ENCODE peak calls at places on chromosomes 12 and 14, in four cellular contexts. One of them, this sample, is unnamed.

GRCh38 chr14:100781952-100782351 is 44.0 kb upstream of the MEG3 start:
- DNase-seq in activated effector memory CD4-positive, alpha-beta T cell treated with Interleukin-2 at 50 U/mL for 16 hours: no peak
- DNase-seq in CD8-positive, alpha-beta T cell: no peak
- DNase-seq in WTC11: no peak
- DNase-seq in this sample: no peak

GRCh38 chr14:101854366-101854765 is 92.9 kb downstream of the PPP2R5C start:
- DNase-seq in activated effector memory CD4-positive, alpha-beta T cell treated with Interleukin-2 at 50 U/mL for 16 hours: no peak
- DNase-seq in CD8-positive, alpha-beta T cell: no peak
- DNase-seq in WTC11: no peak
- DNase-seq in this sample: no peak

GRCh38 chr12:28578361-28578760 is 388.1 kb downstream of the CCDC91 start:
- DNase-seq in activated effector memory CD4-positive, alpha-beta T cell treated with Interleukin-2 at 50 U/mL for 16 hours: no peak
- DNase-seq in CD8-positive, alpha-beta T cell: no peak
- DNase-seq in WTC11: no peak
- DNase-seq in this sample: no peak

GRCh38 chr12:59657711-59658110 is 61.9 kb downstream of the SLC16A7 start:
- DNase-seq in activated effector memory CD4-positive, alpha-beta T cell treated with Interleukin-2 at 50 U/mL for 16 hours: no peak
- DNase-seq in CD8-positive, alpha-beta T cell: no peak
- DNase-seq in WTC11: no peak
- DNase-seq in this sample: no peak

GRCh38 chr12:111055181-111055880 is 135.0 kb upstream of the MYL2 start:
- DNase-seq in activated effector memory CD4-positive, alpha-beta T cell treated with Interleukin-2 at 50 U/mL for 16 hours: no peak
- DNase-seq in CD8-positive, alpha-beta T cell: no peak
- DNase-seq in WTC11: no peak
- DNase-seq in this sample: no peak

GRCh38 chr14:102975662-102976061 is 53.2 kb downstream of the AMN start:
- DNase-seq in activated effector memory CD4-positive, alpha-beta T cell treated with Interleukin-2 at 50 U/mL for 16 hours: no peak
- DNase-seq in CD8-positive, alpha-beta T cell: no peak
- DNase-seq in WTC11: no peak
- DNase-seq in this sample: no peak

GRCh38 chr12:75951399-75952228 is 80.0 kb downstream of the PHLDA1 start:
- DNase-seq in activated effector memory CD4-positive, alpha-beta T cell treated with Interleukin-2 at 50 U/mL for 16 hours: no peak
- DNase-seq in CD8-positive, alpha-beta T cell: no peak
- DNase-seq in WTC11: no peak
- DNase-seq in this sample: no peak

GRCh38 chr14:33165144-33165925 is 226.7 kb downstream of the NPAS3 start:
- DNase-seq in activated effector memory CD4-positive, alpha-beta T cell treated with Interleukin-2 at 50 U/mL for 16 hours: no peak
- DNase-seq in CD8-positive, alpha-beta T cell: no peak
- DNase-seq in WTC11: no peak
- DNase-seq in this sample: no peak

GRCh38 chr12:131672941-131673330 is 38.0 kb upstream of the SFSWAP start:
- DNase-seq in activated effector memory CD4-positive, alpha-beta T cell treated with Interleukin-2 at 50 U/mL for 16 hours: no peak
- DNase-seq in CD8-positive, alpha-beta T cell: no peak
- DNase-seq in WTC11: no peak
- DNase-seq in this sample: no peak

GRCh38 chr12:66120477-66120876 is 10.1 kb downstream of the LLPH start:
- DNase-seq in activated effector memory CD4-positive, alpha-beta T cell treated with Interleukin-2 at 50 U/mL for 16 hours: no peak
- DNase-seq in CD8-positive, alpha-beta T cell: no peak
- DNase-seq in WTC11: no peak
- DNase-seq in this sample: no peak

GRCh38 chr12:38149395-38150073 is 167.0 kb upstream of the ALG10B start:
- DNase-seq in activated effector memory CD4-positive, alpha-beta T cell treated with Interleukin-2 at 50 U/mL for 16 hours: no peak
- DNase-seq in CD8-positive, alpha-beta T cell: no peak
- DNase-seq in WTC11: no peak
- DNase-seq in this sample: no peak

GRCh38 chr12:13504074-13504473 is 307.5 kb downstream of the EMP1 start:
- DNase-seq in activated effector memory CD4-positive, alpha-beta T cell treated with Interleukin-2 at 50 U/mL for 16 hours: no peak
- DNase-seq in CD8-positive, alpha-beta T cell: no peak
- DNase-seq in WTC11: no peak
- DNase-seq in this sample: no peak

GRCh38 chr12:52673216-52673615 is 7.0 kb downstream of the KRT1 start:
- DNase-seq in activated effector memory CD4-positive, alpha-beta T cell treated with Interleukin-2 at 50 U/mL for 16 hours: no peak
- DNase-seq in CD8-positive, alpha-beta T cell: no peak
- DNase-seq in WTC11: no peak
- DNase-seq in this sample: no peak

GRCh38 chr14:99325016-99325415 is 53.0 kb upstream of the BCL11B start:
- DNase-seq in activated effector memory CD4-positive, alpha-beta T cell treated with Interleukin-2 at 50 U/mL for 16 hours: no peak
- DNase-seq in CD8-positive, alpha-beta T cell: no peak
- DNase-seq in WTC11: no peak
- DNase-seq in this sample: no peak

GRCh38 chr12:96036765-96037455 is 1.5 kb upstream of the LTA4H start:
- DNase-seq in activated effector memory CD4-positive, alpha-beta T cell treated with Interleukin-2 at 50 U/mL for 16 hours: no peak
- DNase-seq in CD8-positive, alpha-beta T cell: no peak
- DNase-seq in WTC11: no peak
- DNase-seq in this sample: no peak

GRCh38 chr14:77124345-77125274 is 17.0 kb downstream of the ZDHHC22 start:
- DNase-seq in activated effector memory CD4-positive, alpha-beta T cell treated with Interleukin-2 at 50 U/mL for 16 hours: peak
- DNase-seq in CD8-positive, alpha-beta T cell: peak
- DNase-seq in WTC11: peak
- DNase-seq in this sample: peak

GRCh38 chr12:32400114-32400672 is 835 bp downstream of the FGD4 start:
- DNase-seq in activated effector memory CD4-positive, alpha-beta T cell treated with Interleukin-2 at 50 U/mL for 16 hours: no peak
- DNase-seq in CD8-positive, alpha-beta T cell: no peak
- DNase-seq in WTC11: peak
- DNase-seq in this sample: no peak

GRCh38 chr14:76647699-76648298 is 113.5 kb upstream of the VASH1 start:
- DNase-seq in activated effector memory CD4-positive, alpha-beta T cell treated with Interleukin-2 at 50 U/mL for 16 hours: no peak
- DNase-seq in CD8-positive, alpha-beta T cell: no peak
- DNase-seq in WTC11: peak
- DNase-seq in this sample: peak

GRCh38 chr14:57060276-57060956 is 208.3 kb downstream of the EXOC5 start:
- DNase-seq in activated effector memory CD4-positive, alpha-beta T cell treated with Interleukin-2 at 50 U/mL for 16 hours: no peak
- DNase-seq in CD8-positive, alpha-beta T cell: no peak
- DNase-seq in WTC11: no peak
- DNase-seq in this sample: peak

GRCh38 chr12:45191239-45191638 is 24.7 kb upstream of the ANO6 start:
- DNase-seq in activated effector memory CD4-positive, alpha-beta T cell treated with Interleukin-2 at 50 U/mL for 16 hours: no peak
- DNase-seq in CD8-positive, alpha-beta T cell: no peak
- DNase-seq in WTC11: no peak
- DNase-seq in this sample: no peak

GRCh38 chr12:95998611-95999300 is 2.6 kb upstream of the HAL start:
- DNase-seq in activated effector memory CD4-positive, alpha-beta T cell treated with Interleukin-2 at 50 U/mL for 16 hours: peak
- DNase-seq in CD8-positive, alpha-beta T cell: peak
- DNase-seq in WTC11: peak
- DNase-seq in this sample: peak

GRCh38 chr12:29415111-29415510 is 34.1 kb upstream of the ERGIC2 start:
- DNase-seq in activated effector memory CD4-positive, alpha-beta T cell treated with Interleukin-2 at 50 U/mL for 16 hours: no peak
- DNase-seq in CD8-positive, alpha-beta T cell: no peak
- DNase-seq in WTC11: no peak
- DNase-seq in this sample: no peak

GRCh38 chr14:99258341-99258781 is 13.6 kb downstream of the BCL11B start:
- DNase-seq in activated effector memory CD4-positive, alpha-beta T cell treated with Interleukin-2 at 50 U/mL for 16 hours: no peak
- DNase-seq in CD8-positive, alpha-beta T cell: no peak
- DNase-seq in WTC11: peak
- DNase-seq in this sample: no peak

GRCh38 chr12:24661657-24662096 is 287.2 kb downstream of the BCAT1 start:
- DNase-seq in activated effector memory CD4-positive, alpha-beta T cell treated with Interleukin-2 at 50 U/mL for 16 hours: no peak
- DNase-seq in CD8-positive, alpha-beta T cell: no peak
- DNase-seq in WTC11: no peak
- DNase-seq in this sample: no peak